ENCODE peak calls at places on chromosomes 11 and 22, in eight cellular contexts. F is heart right ventricle; Q is A549; T is CD8-positive, alpha-beta T cell; W is H9; R is GM23338; U is pancreas; K is stomach. N is an unnamed sample. For H3K4me1, the result is how much of the 10 kb centered on the place peaks cover.

GRCh38 chr11:122197055-122197987 is 81.3 kb upstream of the BLID start:
- DNase-seq in F (no peak), Q (peak), T (no peak), W (no peak), R (no peak), U (no peak), K (no peak), N (peak)

GRCh38 chr11:111833524-111833923 is 37.9 kb downstream of the ALG9 start:
- DNase-seq in F (no peak), Q (no peak), T (no peak), W (no peak), R (peak), U (no peak), K (no peak), N (no peak)

GRCh38 chr11:111298466-111299110 is at the start of gene POU2AF3:
- DNase-seq in F (peak), Q (no peak), T (no peak), W (peak), R (peak), U (no peak), K (no peak), N (no peak)

GRCh38 chr11:45660717-45661416 is 4.6 kb downstream of the CHST1 start:
- DNase-seq in F (no peak), Q (no peak), T (no peak), W (no peak), R (peak), U (no peak), K (no peak), N (no peak)

GRCh38 chr22:26681395-26681821 is 24.0 kb downstream of the MIAT start:
- DNase-seq in F (no peak), Q (no peak), T (no peak), W (peak), R (peak), U (no peak), K (no peak), N (no peak)

GRCh38 chr11:36012410-36012809 is 68.5 kb downstream of the LDLRAD3 start:
- DNase-seq in F (no peak), Q (peak), T (no peak), W (no peak), R (no peak), U (no peak), K (no peak), N (no peak)

GRCh38 chr22:45631839-45632238 is 39.8 kb upstream of the ATXN10 start:
- DNase-seq in F (no peak), Q (no peak), T (no peak), W (no peak), R (no peak), U (no peak), K (no peak), N (no peak)

GRCh38 chr22:32904044-32904443 is 102.5 kb downstream of the TIMP3 start:
- DNase-seq in F (no peak), Q (peak), T (no peak), W (peak), R (peak), U (no peak), K (no peak), N (peak)

GRCh38 chr11:19980957-19981669 is 179.2 kb downstream of the DBX1 start:
- DNase-seq in F (no peak), Q (peak), T (no peak), W (no peak), R (no peak), U (peak), K (no peak), N (no peak)

GRCh38 chr22:43474161-43475101 is 62.6 kb downstream of the MPPED1 start:
- DNase-seq in F (no peak), Q (no peak), T (no peak), W (no peak), R (no peak), U (no peak), K (no peak), N (no peak)

GRCh38 chr22:29122041-29122440 is 49.2 kb downstream of the KREMEN1 start:
- DNase-seq in F (no peak), Q (no peak), T (no peak), W (no peak), R (no peak), U (no peak), K (no peak), N (no peak)

GRCh38 chr11:68828155-68828931 is 13.4 kb downstream of the CPT1A start:
- DNase-seq in F (peak), Q (no peak), T (no peak), W (no peak), R (no peak), U (no peak), K (peak), N (no peak)

GRCh38 chr11:1893581-1894359 is 2.1 kb upstream of the PRR33 start:
- DNase-seq in F (no peak), Q (no peak), T (no peak), W (no peak), R (no peak), U (no peak), K (no peak), N (no peak)

GRCh38 chr11:102313225-102313940 is 3.9 kb upstream of the BIRC3 start:
- DNase-seq in F (no peak), Q (peak), T (no peak), W (no peak), R (no peak), U (no peak), K (no peak), N (no peak)

GRCh38 chr11:102316505-102316904 is 779 bp upstream of the BIRC3 start:
- DNase-seq in F (no peak), Q (peak), T (no peak), W (no peak), R (no peak), U (no peak), K (no peak), N (no peak)

GRCh38 chr11:102317099-102317767 is at the start of gene BIRC3:
- DNase-seq in F (peak), Q (peak), T (peak), W (peak), R (peak), U (peak), K (peak), N (peak)

GRCh38 chr11:102312656-102313055 is 4.6 kb upstream of the BIRC3 start:
- DNase-seq in F (no peak), Q (no peak), T (no peak), W (no peak), R (no peak), U (no peak), K (no peak), N (no peak)

GRCh38 chr11:102314784-102315183 is 2.5 kb upstream of the BIRC3 start:
- DNase-seq in F (no peak), Q (no peak), T (no peak), W (no peak), R (no peak), U (no peak), K (no peak), N (no peak)
- TF ChIP-seq CTCF in F (no peak), Q (no peak), T (no peak), W (no peak), R (no peak), U (no peak), K (no peak), N (no peak)

GRCh38 chr11:66683877-66684276 is 6.2 kb upstream of the RBM4B start:
- DNase-seq in F (no peak), Q (no peak), T (no peak), W (no peak), R (no peak), U (no peak), K (no peak), N (no peak)

GRCh38 chr11:66684635-66685034 is 6.9 kb upstream of the RBM4B start:
- DNase-seq in F (no peak), Q (no peak), T (no peak), W (no peak), R (no peak), U (no peak), K (no peak), N (no peak)

GRCh38 chr11:66676931-66677598 is 622 bp downstream of the RBM4B start:
- DNase-seq in F (no peak), Q (no peak), T (no peak), W (no peak), R (no peak), U (no peak), K (no peak), N (no peak)

GRCh38 chr11:66677599-66678375 is at the start of gene RBM4B:
- DNase-seq in F (peak), Q (peak), T (peak), W (peak), R (peak), U (peak), K (peak), N (peak)

GRCh38 chr11:66680966-66681645 is 3.4 kb upstream of the RBM4B start:
- DNase-seq in F (no peak), Q (no peak), T (no peak), W (no peak), R (no peak), U (no peak), K (no peak), N (no peak)
- H3K27ac ChIP-seq in F (no peak), Q (no peak), T (no peak), W (no peak), R (no peak), U (no peak), K (no peak), N (no peak)

GRCh38 chr11:65431452-65432132 is 9.0 kb downstream of the NEAT1 start:
- DNase-seq in F (no peak), Q (peak), T (peak), W (no peak), R (no peak), U (no peak), K (no peak), N (no peak)
- H3K4me1 ChIP-seq in F (half or more), Q (half or more), T (half or more), W (under half), R (under half), U (under half), K (half or more), N (under half)

GRCh38 chr11:65637794-65638317 is at the start of gene SIPA1:
- DNase-seq in F (peak), Q (peak), T (peak), W (peak), R (peak), U (peak), K (peak), N (no peak)
- TF ChIP-seq CTCF in F (peak), Q (no peak), T (no peak), W (peak), R (peak), U (peak), K (no peak), N (no peak)

GRCh38 chr11:63667993-63668392 is 3.2 kb downstream of the ATL3 start:
- DNase-seq in F (no peak), Q (peak), T (no peak), W (no peak), R (no peak), U (no peak), K (no peak), N (peak)
- H3K27ac ChIP-seq in F (no peak), Q (peak), T (no peak), W (no peak), R (no peak), U (no peak), K (peak), N (peak)

DNA sequence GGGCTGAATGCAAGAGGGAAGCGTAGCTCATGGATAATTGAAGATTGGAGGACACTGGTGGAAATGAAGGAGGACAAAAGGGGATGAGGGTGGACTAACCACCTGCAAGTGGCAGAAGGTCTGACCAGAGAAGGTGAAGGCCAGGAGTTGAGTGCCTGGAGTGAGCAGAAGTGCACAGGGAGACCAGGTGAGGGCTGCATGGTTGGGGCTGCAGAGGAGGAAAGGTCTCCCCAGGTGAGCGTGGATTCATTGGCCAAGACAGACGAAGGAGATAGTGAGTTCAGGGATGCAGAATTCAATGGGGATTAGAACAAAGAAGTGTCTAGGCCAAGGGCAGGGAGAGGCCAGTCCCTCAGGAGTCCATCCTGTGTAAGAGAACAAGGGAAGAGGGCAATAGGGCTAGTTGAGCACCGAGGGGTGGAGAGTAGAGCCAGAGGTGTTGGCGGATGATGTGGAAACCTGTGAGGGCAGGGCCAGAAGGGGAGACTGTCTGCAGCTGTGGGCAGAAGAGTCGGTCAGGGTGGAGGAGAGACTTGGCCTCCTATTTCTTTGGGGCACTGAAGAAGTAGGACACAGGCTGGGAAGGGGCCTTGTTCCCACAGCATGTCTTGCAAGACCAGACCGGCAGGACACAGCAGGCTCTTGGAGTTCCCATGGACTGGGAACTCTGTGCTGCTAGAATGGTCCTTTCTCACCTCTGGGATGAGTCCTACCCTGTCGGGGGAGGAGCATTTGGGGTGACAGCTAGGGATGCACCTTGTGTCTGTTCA is 6.7 kb downstream of the TRIM29 start:
- DNase-seq in F (no peak), Q (no peak), T (no peak), W (no peak), R (no peak), U (no peak), K (no peak), N (no peak)
- H3K4me1 ChIP-seq in F (under half), Q (under half), T (under half), W (under half), R (under half), U (under half), K (under half), N (under half)

DNA sequence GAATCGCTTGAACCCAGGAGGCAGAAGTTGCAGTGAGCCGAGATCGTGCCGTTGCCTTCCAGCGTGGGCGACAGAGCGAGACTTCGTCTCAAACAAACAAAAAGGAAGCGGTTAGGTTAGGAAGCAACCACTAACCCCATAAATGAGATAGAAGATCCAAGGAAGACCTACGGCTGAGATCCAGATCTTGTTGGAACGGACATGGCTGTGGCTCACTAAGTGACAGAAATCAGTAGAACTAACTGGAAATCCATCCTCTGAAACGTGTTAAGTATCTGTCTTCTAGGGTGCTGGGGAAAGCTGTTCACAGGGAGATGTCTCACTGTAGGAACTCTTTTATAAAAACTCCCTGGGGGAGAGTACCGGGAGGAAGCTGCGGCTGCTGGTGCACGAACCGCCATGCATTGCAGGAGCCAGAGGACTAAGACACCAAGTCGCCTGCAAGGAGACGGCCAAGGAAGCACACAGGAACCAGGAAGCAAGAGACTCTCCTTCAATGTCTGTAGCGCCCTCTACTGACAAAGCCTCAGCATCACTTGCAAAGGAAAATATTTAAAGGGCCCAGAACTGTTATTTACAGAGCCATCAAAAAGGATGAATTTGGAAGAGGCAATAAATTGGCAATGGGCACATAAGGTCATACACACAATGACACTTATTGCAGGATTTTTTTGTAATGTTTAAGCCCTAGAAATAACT is 16.9 kb upstream of the SPTY2D1 start:
- DNase-seq in F (no peak), Q (peak), T (peak), W (peak), R (peak), U (peak), K (peak), N (no peak)
- TF ChIP-seq CTCF in F (no peak), Q (peak), T (no peak), W (peak), R (peak), U (peak), K (no peak), N (peak)

DNA sequence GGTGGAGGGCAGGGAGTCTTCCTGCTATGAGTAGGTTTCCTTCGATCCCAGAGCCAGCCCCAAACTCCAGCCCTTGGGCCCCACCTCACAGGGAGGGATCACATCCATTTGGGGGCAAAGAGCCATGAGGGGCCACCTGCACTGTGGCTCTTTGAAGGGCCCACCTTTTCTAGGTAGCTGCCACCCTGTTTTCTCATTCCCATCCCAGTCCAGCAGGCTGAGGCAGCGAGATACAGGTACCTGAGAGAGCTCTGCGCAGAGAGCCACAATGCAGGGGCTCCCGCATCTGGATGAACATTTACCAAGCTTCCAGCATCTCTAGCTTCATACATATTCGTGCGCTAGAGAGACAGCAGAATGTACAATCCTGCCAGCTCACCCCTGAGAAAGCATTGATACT is 16.3 kb downstream of the FXYD6 start:
- DNase-seq in F (no peak), Q (no peak), T (peak), W (no peak), R (no peak), U (no peak), K (peak), N (no peak)
- H3K27ac ChIP-seq in F (no peak), Q (no peak), T (no peak), W (no peak), R (no peak), U (no peak), K (no peak), N (no peak)

GRCh38 chr22:24485170-24485569 is 10.0 kb upstream of the UPB1 start:
- DNase-seq in F (no peak), Q (no peak), T (no peak), W (no peak), R (no peak), U (no peak), K (no peak), N (no peak)
- H3K4me1 ChIP-seq in F (under half), Q (under half), T (under half), W (under half), R (under half), U (under half), K (under half), N (under half)

N was measured in foreskin keratinocyte.